ENCODE peak calls at places on chromosomes 4 and X, in nine cellular contexts. J is fibroblast of mammary gland, K is cardiac fibroblast, O is psoas muscle, Q is mesothelial cell of epicardium, E is astrocyte of the spinal cord, D is left lung, P is AG04450, G is WTC11. Y is an unnamed sample.

GRCh38 chr4:164695650-164696049 is 58.3 kb upstream of the SMIM31 start:
- DNase-seq in J (no peak), Q (no peak), D (no peak), E (no peak), P (no peak), K (no peak), O (no peak), G (no peak), Y (no peak)

GRCh38 chrX:136906921-136907510 is 26.5 kb upstream of the RBMX start:
- DNase-seq in K (no peak), E (no peak), Q (no peak), G (no peak), P (no peak), D (no peak), J (no peak), O (no peak), Y (no peak)

GRCh38 chr4:34091451-34091850 is 2152.9 kb downstream of the ARAP2 start:
- DNase-seq in Q (no peak), G (no peak), O (no peak), E (no peak), J (peak), D (no peak), P (no peak), K (peak), Y (no peak)

GRCh38 chr4:89299153-89299789 is 8.3 kb downstream of the GPRIN3 start:
- DNase-seq in Q (no peak), D (no peak), J (no peak), E (no peak), G (no peak), P (no peak), K (no peak), O (no peak), Y (no peak)

GRCh38 chr4:13151178-13151577 is 333.0 kb downstream of the RAB28 start:
- DNase-seq in G (no peak), P (no peak), J (no peak), Q (no peak), K (no peak), E (no peak), D (no peak), O (no peak), Y (no peak)

GRCh38 chrX:97308161-97308560 is 424.5 kb downstream of the RPA4 start:
- DNase-seq in J (peak), K (peak), O (no peak), G (no peak), E (no peak), P (no peak), Q (no peak), D (no peak), Y (no peak)

GRCh38 chr4:71283642-71284257 is 55.1 kb upstream of the SLC4A4 start:
- DNase-seq in O (no peak), E (no peak), J (no peak), Q (no peak), K (no peak), G (no peak), D (no peak), P (no peak), Y (no peak)

GRCh38 chrX:29926056-29926455 is 289.3 kb upstream of the MAGEB2 start:
- DNase-seq in G (no peak), O (no peak), Q (no peak), E (no peak), P (no peak), K (no peak), D (no peak), J (no peak), Y (no peak)

GRCh38 chr4:86271057-86271456 is 88.8 kb downstream of the MAPK10 start:
- DNase-seq in D (no peak), O (no peak), E (no peak), K (no peak), J (no peak), P (no peak), Q (no peak), G (no peak), Y (no peak)

GRCh38 chr4:1178300-1179088 is 6.1 kb upstream of the SPON2 start:
- DNase-seq in O (no peak), G (no peak), P (no peak), Q (no peak), J (peak), E (no peak), D (no peak), K (no peak), Y (peak)

GRCh38 chr4:12778191-12778590 is 705.9 kb downstream of the RAB28 start:
- DNase-seq in J (no peak), D (no peak), E (no peak), O (no peak), G (no peak), K (no peak), Q (no peak), P (no peak), Y (no peak)

GRCh38 chr4:153188966-153189801 is 15.1 kb upstream of the TRIM2 start:
- DNase-seq in G (no peak), P (no peak), Q (no peak), E (peak), J (peak), D (no peak), O (no peak), K (peak), Y (no peak)

GRCh38 chrX:38028300-38028699 is 21.9 kb downstream of the SYTL5 start:
- DNase-seq in O (no peak), K (no peak), J (no peak), D (no peak), G (no peak), P (no peak), Q (no peak), E (no peak), Y (no peak)

DNA sequence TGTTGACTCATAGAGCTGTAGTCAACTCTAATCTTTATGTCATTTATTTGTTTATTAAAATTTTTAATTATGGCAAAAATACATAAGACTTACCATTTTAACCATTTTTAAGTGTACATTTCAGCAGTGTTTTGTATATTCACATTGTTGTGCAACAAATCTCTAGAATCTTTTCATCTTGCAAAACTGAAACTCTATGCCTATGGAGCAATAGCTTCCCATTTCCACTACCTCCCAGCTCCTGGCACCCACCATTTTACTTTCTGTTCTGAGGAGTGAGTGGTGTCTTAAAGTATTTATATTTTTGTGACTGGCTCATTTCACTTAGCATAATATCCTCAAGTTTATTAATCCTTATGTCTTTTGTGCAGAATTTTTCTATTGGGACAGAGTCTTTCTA is 181.0 kb downstream of the GPAT3 start:
- DNase-seq in G (no peak), D (no peak), Q (no peak), J (peak), E (no peak), P (no peak), O (no peak), K (peak), Y (no peak)
- TF ChIP-seq CTCF in G (no peak), D (no peak), Q (no peak), J (no peak), E (no peak), P (no peak), O (no peak), K (no peak), Y (no peak)

GRCh38 chrX:346034-346813 is 27.6 kb upstream of the GTPBP6 start:
- DNase-seq in E (no peak), O (no peak), K (no peak), P (no peak), Q (no peak), J (no peak), D (no peak), G (peak), Y (no peak)
- TF ChIP-seq CTCF in E (no peak), O (no peak), K (no peak), P (no peak), Q (no peak), J (no peak), D (no peak), G (peak), Y (no peak)

DNA sequence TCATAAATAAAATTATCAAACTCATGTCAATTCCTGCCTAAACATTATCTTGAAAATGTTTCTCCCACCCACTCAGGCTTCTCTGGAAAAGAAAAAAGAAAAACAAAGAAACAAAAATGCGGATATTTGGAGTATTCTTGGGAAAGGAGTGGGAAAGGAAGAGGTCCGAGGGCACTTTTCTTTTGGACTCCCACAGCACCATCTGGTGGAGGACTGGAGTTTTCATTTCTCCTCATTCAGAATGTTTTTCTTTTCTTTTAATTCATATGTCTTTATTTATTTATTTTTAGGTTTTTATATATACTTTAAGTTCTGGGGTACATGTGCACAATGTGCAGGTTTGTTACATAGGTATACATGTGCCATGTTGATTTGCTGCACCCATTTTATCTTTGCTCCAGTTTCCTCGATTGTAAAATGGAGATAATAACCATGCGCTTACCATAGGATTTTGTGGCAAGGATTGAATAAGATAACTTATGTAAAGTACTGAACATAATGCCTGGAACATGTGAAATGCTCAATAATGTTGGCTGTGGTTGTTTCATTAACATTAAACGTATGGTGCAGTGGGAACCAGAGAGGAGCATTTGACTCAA is 8.0 kb upstream of the KCNE5 start:
- DNase-seq in O (no peak), E (no peak), J (peak), P (no peak), G (peak), Q (no peak), K (peak), D (no peak), Y (no peak)
- TF ChIP-seq CTCF in O (peak), E (peak), J (peak), P (peak), G (no peak), Q (peak), K (peak), D (peak), Y (peak)

GRCh38 chr4:180153587-180153986 is 2089.6 kb upstream of the TENM3 start:
- DNase-seq in K (no peak), G (no peak), P (no peak), D (no peak), E (peak), Q (no peak), O (no peak), J (no peak), Y (no peak)

GRCh38 chr4:180156684-180157083 is 2086.5 kb upstream of the TENM3 start:
- DNase-seq in D (no peak), P (no peak), Q (no peak), E (no peak), J (no peak), K (no peak), O (no peak), G (no peak), Y (no peak)

GRCh38 chr4:180152831-180153230 is 2090.4 kb upstream of the TENM3 start:
- DNase-seq in J (no peak), P (no peak), K (no peak), D (no peak), G (no peak), O (no peak), E (no peak), Q (no peak), Y (no peak)

GRCh38 chr4:180148737-180149136 is 2094.5 kb upstream of the TENM3 start:
- DNase-seq in E (no peak), Q (no peak), O (no peak), P (no peak), J (no peak), K (no peak), D (no peak), G (no peak), Y (no peak)

GRCh38 chr4:180150818-180151217 is 2092.4 kb upstream of the TENM3 start:
- DNase-seq in Q (no peak), K (no peak), G (no peak), O (no peak), D (no peak), P (no peak), J (no peak), E (peak), Y (no peak)
- TF ChIP-seq CTCF in Q (peak), K (no peak), G (no peak), O (peak), D (no peak), P (peak), J (peak), E (peak), Y (no peak)

GRCh38 chr4:119087121-119087520 is 48.5 kb upstream of the MYOZ2 start:
- DNase-seq in O (no peak), E (peak), Q (no peak), D (no peak), K (peak), P (no peak), G (no peak), J (peak), Y (no peak)
- TF ChIP-seq CTCF in O (peak), E (peak), Q (no peak), D (no peak), K (peak), P (peak), G (no peak), J (peak), Y (peak)

GRCh38 chr4:118278473-118279274 is 74.1 kb downstream of the PRSS12 start:
- DNase-seq in P (peak), K (peak), G (peak), J (peak), E (peak), O (peak), Q (peak), D (peak), Y (peak)
- TF ChIP-seq CTCF in P (no peak), K (no peak), G (no peak), J (no peak), E (no peak), O (no peak), Q (no peak), D (no peak), Y (no peak)

Y was measured in GM10248.